ENCODE peak calls at places on chromosomes 4 and X, in six cellular contexts. A, N, S, T, D and I are unnamed samples.

GRCh38 chrX:134236690-134237362 is at the start of gene CCDC160:
- DNase-seq in A (no peak), N (peak; percentile 3), S (peak; percentile 82), T (no peak), D (peak; percentile 19), I (peak; percentile 2)

GRCh38 chrX:123455693-123456092 is 271.6 kb downstream of the GRIA3 start:
- DNase-seq in A (peak; percentile 27), N (no peak), S (no peak), T (no peak), D (no peak), I (no peak)

GRCh38 chrX:50903387-50904027 is 7.0 kb upstream of the BMP15 start:
- DNase-seq in A (peak; percentile 26), N (peak; percentile 10), S (peak; percentile 45), T (no peak), D (no peak), I (peak; percentile 27)

GRCh38 chrX:42289492-42290385 is 366.4 kb upstream of the CASK start:
- DNase-seq in A (no peak), N (no peak), S (no peak), T (no peak), D (no peak), I (no peak)

GRCh38 chrX:19672211-19672814 is 157.0 kb upstream of the MAP3K15 start:
- DNase-seq in A (no peak), N (no peak), S (no peak), T (no peak), D (no peak), I (no peak)

GRCh38 chrX:39821011-39821708 is 276.6 kb downstream of the BCOR start:
- DNase-seq in A (no peak), N (no peak), S (peak; percentile 86), T (no peak), D (no peak), I (no peak)

GRCh38 chrX:54950730-54951375 is 30.2 kb downstream of the TRO start:
- DNase-seq in A (no peak), N (no peak), S (no peak), T (no peak), D (no peak), I (no peak)

GRCh38 chrX:150460781-150461180 is 97.7 kb downstream of the MAMLD1 start:
- DNase-seq in A (no peak), N (no peak), S (no peak), T (no peak), D (no peak), I (no peak)

GRCh38 chrX:40100141-40100536 is 2.4 kb upstream of the BCOR start:
- DNase-seq in A (peak; percentile 57), N (no peak), S (peak; percentile 63), T (no peak), D (no peak), I (no peak)

GRCh38 chr4:142549726-142550463 is 296.2 kb downstream of the INPP4B start:
- DNase-seq in A (no peak), N (no peak), S (no peak), T (no peak), D (no peak), I (peak; percentile 97)

GRCh38 chrX:35016051-35016450 is 73.5 kb downstream of the FAM47B start:
- DNase-seq in A (no peak), N (no peak), S (no peak), T (no peak), D (no peak), I (no peak)

GRCh38 chr4:142585411-142585810 is 260.7 kb downstream of the INPP4B start:
- DNase-seq in A (no peak), N (no peak), S (no peak), T (no peak), D (no peak), I (no peak)

GRCh38 chr4:7421356-7422097 is 13.2 kb downstream of the PSAPL1 start:
- DNase-seq in A (no peak), N (no peak), S (peak; percentile 15), T (no peak), D (no peak), I (no peak)
- H3K27me3 ChIP-seq in A (peaks cover 39% of the 10 kb centered on the region), N (peaks cover 23% of the 10 kb centered on the region), S (no peaks in the 10 kb centered on the region), T (no peaks in the 10 kb centered on the region), D (peaks cover 12% of the 10 kb centered on the region), I (no peaks in the 10 kb centered on the region)

GRCh38 chrX:130386408-130386808 is 934 bp upstream of the GPR119 start:
- DNase-seq in A (no peak), N (peak; percentile 44), S (no peak), T (no peak), D (no peak), I (no peak)

DNA sequence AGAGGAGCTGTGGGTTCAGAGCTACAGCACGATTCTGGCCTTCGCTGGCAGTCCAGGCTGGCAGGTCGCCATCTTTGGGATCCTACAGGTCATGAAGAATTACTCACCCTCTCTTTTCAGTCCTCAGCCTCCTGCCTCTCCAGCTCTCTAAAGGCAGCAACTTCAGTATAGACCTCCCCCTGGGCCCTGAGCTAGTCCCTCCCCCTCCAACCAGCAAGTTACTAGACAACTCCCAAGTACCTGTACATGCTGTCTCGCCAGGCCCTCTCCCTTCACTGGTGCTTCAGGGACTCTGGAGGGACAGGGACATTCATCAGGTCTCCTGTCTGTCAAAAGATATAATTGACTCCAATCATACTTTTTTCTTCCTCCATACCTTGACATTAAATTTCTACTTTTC is at the start of gene GPR119:
- DNase-seq in A (no peak), N (no peak), S (no peak), T (no peak), D (no peak), I (no peak)
- TF ChIP-seq JUND in A (no peak), N (no peak), S (no peak), T (no peak), D (no peak), I (no peak)

DNA sequence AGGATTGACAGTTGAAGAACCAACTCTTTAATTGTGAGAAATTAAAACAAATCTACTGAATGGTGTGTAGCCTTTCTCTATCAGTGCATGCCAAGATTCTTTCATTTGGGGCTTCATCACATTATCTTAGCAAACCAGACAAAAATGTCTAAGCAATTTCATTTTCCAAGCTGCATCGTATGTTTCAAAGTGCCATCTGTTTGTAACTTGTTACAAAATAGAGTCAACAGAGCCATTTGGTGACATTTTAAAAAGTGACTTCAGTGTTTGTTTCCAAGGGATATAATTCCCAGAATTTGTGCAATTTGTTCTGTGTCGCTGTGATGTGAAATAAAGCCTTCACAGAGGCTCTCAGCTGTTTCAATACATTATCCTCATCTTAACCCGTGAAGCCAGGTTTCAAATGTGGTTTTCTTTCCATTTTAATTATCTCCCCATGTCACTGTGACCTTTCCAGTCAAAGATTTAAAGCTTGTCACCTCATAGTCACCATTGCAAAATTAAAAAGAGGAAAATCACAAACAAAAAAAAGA is 46.0 kb upstream of the C1QTNF7 start:
- DNase-seq in A (no peak), N (no peak), S (no peak), T (no peak), D (no peak), I (no peak)
- TF ChIP-seq SIN3A in A (no peak), N (no peak), S (no peak), T (no peak), D (no peak), I (no peak)

GRCh38 chr4:133145241-133145640 is 3.9 kb upstream of the PCDH10 start:
- DNase-seq in A (no peak), N (no peak), S (no peak), T (no peak), D (no peak), I (no peak)
- H3K27me3 ChIP-seq in A (no peaks in the 10 kb centered on the region), N (peaks cover 8% of the 10 kb centered on the region), S (peaks cover 46% of the 10 kb centered on the region), T (peaks cover 3% of the 10 kb centered on the region), D (peaks cover 33% of the 10 kb centered on the region), I (no peaks in the 10 kb centered on the region)

DNA sequence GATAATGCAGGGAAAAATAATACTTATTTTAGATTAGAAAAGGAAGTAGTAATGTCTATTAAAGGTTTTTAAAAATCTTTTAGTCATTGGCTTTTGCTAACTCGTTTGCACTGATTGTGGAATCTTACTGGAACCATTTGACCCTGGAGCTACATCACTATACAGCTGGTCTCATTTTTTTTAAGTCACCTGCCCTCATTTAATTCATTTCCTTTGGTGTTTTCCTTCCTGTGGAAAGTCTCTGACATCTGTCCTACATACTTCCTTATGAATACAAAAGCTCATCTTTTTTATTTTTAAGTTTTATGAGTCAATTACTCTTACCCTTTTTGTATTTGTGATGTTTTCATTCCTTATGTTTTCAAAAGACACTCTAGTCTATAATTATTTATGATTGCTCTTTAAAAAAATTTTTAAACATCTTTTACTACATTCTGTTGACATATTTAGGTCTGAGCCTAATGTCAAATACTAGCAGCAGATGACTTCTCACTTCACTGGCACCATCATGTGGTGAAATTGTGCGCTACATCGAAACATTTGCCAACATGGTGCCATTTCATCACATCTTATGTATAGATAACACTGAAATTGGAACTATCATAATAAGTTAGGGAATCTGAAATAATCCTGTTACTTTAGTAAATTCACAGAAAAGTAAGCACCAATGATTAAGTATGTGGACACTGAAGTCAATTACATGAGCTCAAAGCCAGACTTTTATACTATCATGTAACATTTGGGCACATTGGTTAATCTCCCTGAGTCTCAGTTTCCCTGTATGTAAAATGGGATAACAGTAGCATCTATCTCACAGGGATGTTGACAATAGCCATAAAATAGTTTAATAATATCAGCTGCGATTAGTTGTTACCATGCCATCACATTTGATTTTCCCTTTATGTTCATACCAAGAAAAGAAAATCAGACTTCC is 9.4 kb upstream of the MMAA start:
- DNase-seq in A (peak; percentile 42), N (peak; percentile 58), S (peak; percentile 41), T (peak; percentile 58), D (no peak), I (peak; percentile 68)
- TF ChIP-seq JUND in A (no peak), N (no peak), S (no peak), T (no peak), D (no peak), I (no peak)

GRCh38 chr4:59341506-59341905 is 1858.6 kb upstream of the ADGRL3 start:
- DNase-seq in A (no peak), N (no peak), S (no peak), T (no peak), D (no peak), I (no peak)

GRCh38 chr4:59339631-59340030 is 1860.5 kb upstream of the ADGRL3 start:
- DNase-seq in A (no peak), N (no peak), S (no peak), T (no peak), D (no peak), I (no peak)
- TF ChIP-seq SIN3A in A (no peak), N (no peak), S (no peak), T (no peak), D (no peak), I (no peak)